ENCODE peak calls at places on chromosomes 3 and 15, in seven cellular contexts. U, L, R, J, M, F and H are unnamed samples.

GRCh38 chr3:37751967-37752660 is 109.6 kb upstream of the CTDSPL start:
- DNase-seq in U (no peak), L (no peak), R (no peak), J (no peak), M (no peak), F (no peak), H (no peak)

GRCh38 chr3:189457666-189458065 is 173.5 kb upstream of the TP63 start:
- DNase-seq in U (no peak), L (no peak), R (no peak), J (no peak), M (no peak), F (no peak), H (no peak)

GRCh38 chr3:69746119-69746518 is 6.9 kb downstream of the MITF start:
- DNase-seq in U (no peak), L (no peak), R (no peak), J (no peak), M (no peak), F (no peak), H (peak)

GRCh38 chr15:59313703-59314332 is 58.9 kb downstream of the MYO1E start:
- DNase-seq in U (peak), L (no peak), R (peak), J (peak), M (peak), F (peak), H (peak)

GRCh38 chr15:72153269-72153668 is 35.1 kb downstream of the SENP8 start:
- DNase-seq in U (no peak), L (no peak), R (no peak), J (no peak), M (no peak), F (no peak), H (no peak)

GRCh38 chr3:12620305-12620704 is 43.6 kb downstream of the RAF1 start:
- DNase-seq in U (no peak), L (no peak), R (no peak), J (no peak), M (no peak), F (no peak), H (no peak)

GRCh38 chr3:16386536-16386935 is 121.5 kb downstream of the OXNAD1 start:
- DNase-seq in U (no peak), L (no peak), R (no peak), J (no peak), M (no peak), F (no peak), H (no peak)

GRCh38 chr15:77219846-77220245 is 148.9 kb upstream of the TSPAN3 start:
- DNase-seq in U (no peak), L (no peak), R (no peak), J (no peak), M (no peak), F (no peak), H (no peak)

GRCh38 chr15:25372298-25372697 is 66.5 kb downstream of the UBE3A start:
- DNase-seq in U (peak), L (no peak), R (no peak), J (no peak), M (peak), F (no peak), H (peak)

GRCh38 chr15:55770808-55771207 is 27.9 kb upstream of the PRTG start:
- DNase-seq in U (no peak), L (no peak), R (no peak), J (no peak), M (no peak), F (no peak), H (no peak)

GRCh38 chr3:111874177-111874820 is 15.2 kb downstream of the PHLDB2 start:
- DNase-seq in U (peak), L (no peak), R (no peak), J (no peak), M (peak), F (no peak), H (peak)

GRCh38 chr3:106206165-106206564 is 337.4 kb upstream of the CBLB start:
- DNase-seq in U (peak), L (no peak), R (no peak), J (no peak), M (peak), F (no peak), H (no peak)

GRCh38 chr15:40957041-40957555 is 3.8 kb downstream of the CHAC1 start:
- DNase-seq in U (no peak), L (no peak), R (no peak), J (no peak), M (no peak), F (no peak), H (no peak)

GRCh38 chr3:131717493-131717892 is 214.7 kb upstream of the MRPL3 start:
- DNase-seq in U (no peak), L (no peak), R (no peak), J (no peak), M (no peak), F (no peak), H (no peak)

GRCh38 chr15:45910671-45911070 is 275.8 kb downstream of the SQOR start:
- DNase-seq in U (no peak), L (no peak), R (no peak), J (no peak), M (no peak), F (no peak), H (no peak)

GRCh38 chr15:99042909-99043308 is 35.3 kb upstream of the PGPEP1L start:
- DNase-seq in U (no peak), L (no peak), R (no peak), J (no peak), M (no peak), F (no peak), H (no peak)

GRCh38 chr15:57406040-57406772 is 29.9 kb downstream of the CGNL1 start:
- DNase-seq in U (no peak), L (no peak), R (peak), J (no peak), M (peak), F (no peak), H (peak)

GRCh38 chr3:9033867-9034266 is 70.6 kb upstream of the RAD18 start:
- DNase-seq in U (no peak), L (no peak), R (no peak), J (no peak), M (no peak), F (no peak), H (no peak)

GRCh38 chr3:184135149-184135910 is at the start of gene EIF2B5:
- DNase-seq in U (peak), L (peak), R (peak), J (peak), M (peak), F (peak), H (peak)

GRCh38 chr3:10272977-10273376 is 19.8 kb downstream of the GHRL start:
- DNase-seq in U (no peak), L (no peak), R (no peak), J (no peak), M (no peak), F (no peak), H (no peak)

GRCh38 chr3:58994746-58995330 is 55.0 kb downstream of the CFAP20DC start:
- DNase-seq in U (peak), L (no peak), R (no peak), J (no peak), M (peak), F (no peak), H (peak)

GRCh38 chr15:57158589-57158988 is 217.7 kb upstream of the CGNL1 start:
- DNase-seq in U (peak), L (no peak), R (no peak), J (no peak), M (peak), F (no peak), H (peak)

GRCh38 chr15:44535509-44536297 is 1.2 kb upstream of the EIF3J start:
- DNase-seq in U (no peak), L (no peak), R (peak), J (no peak), M (no peak), F (no peak), H (no peak)

GRCh38 chr15:52252781-52253180 is 42.8 kb downstream of the MYO5C start:
- DNase-seq in U (peak), L (no peak), R (no peak), J (no peak), M (peak), F (no peak), H (peak)

GRCh38 chr3:193589616-193590015 is 3.4 kb upstream of the OPA1 start:
- DNase-seq in U (no peak), L (no peak), R (no peak), J (no peak), M (peak), F (no peak), H (no peak)

GRCh38 chr3:143737065-143737464 is 111.2 kb downstream of the SLC9A9 start:
- DNase-seq in U (peak), L (no peak), R (no peak), J (no peak), M (no peak), F (no peak), H (no peak)

GRCh38 chr3:66615643-66616301 is 115.0 kb upstream of the LRIG1 start:
- DNase-seq in U (no peak), L (no peak), R (peak), J (no peak), M (no peak), F (no peak), H (no peak)

GRCh38 chr3:40211579-40211978 is 97.9 kb upstream of the EIF1B start:
- DNase-seq in U (peak), L (no peak), R (peak), J (no peak), M (peak), F (no peak), H (peak)

DNA sequence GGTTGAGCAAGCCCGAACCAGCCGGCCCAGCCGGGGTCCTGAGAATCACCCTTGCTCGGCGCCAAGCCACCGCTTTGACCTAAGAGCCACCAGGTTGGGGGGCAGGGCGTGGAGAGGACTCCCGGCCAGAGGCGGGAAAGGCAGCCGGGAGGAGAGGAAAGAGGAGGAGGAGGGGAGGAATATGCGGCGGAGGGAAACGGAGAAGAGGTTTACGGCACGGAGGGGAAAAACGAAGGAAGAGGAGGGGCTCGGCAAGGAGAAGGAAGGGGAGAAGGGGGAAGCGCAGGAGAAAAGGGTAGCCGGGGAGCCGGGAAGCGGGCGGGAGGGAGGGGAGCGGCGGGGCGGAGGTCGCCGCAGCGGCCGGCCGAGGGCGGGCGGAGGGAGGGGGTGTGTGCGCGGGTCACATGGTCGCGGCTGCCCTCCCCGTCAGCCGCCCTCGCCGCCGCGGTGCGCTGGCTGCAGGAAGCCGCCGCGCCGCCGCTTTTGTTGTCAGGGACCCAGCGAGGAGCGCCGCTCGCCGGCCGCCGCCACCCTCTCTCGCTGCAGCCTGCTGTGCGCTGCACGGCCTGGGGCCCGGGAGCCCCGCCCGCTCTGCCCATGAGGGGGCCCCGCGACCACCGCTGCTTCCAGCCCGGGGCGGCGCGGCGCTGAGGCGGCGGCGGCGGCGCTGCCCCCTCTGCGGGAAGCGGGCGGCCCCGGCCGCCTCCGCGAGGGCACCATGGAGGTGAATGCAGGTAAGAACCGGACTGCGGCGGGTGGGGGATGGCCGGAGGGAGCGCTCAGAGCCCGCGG is at the start of gene NR1D2:
- DNase-seq in U (peak), L (peak), R (peak), J (peak), M (peak), F (peak), H (peak)
- TF ChIP-seq CTCF in U (no peak), L (no peak), R (no peak), J (no peak), M (no peak), F (peak), H (no peak)

GRCh38 chr15:92886815-92887214 is 13.3 kb upstream of the CHD2 start:
- DNase-seq in U (peak), L (no peak), R (no peak), J (no peak), M (no peak), F (no peak), H (peak)

GRCh38 chr15:92887869-92888268 is 12.3 kb upstream of the CHD2 start:
- DNase-seq in U (peak), L (no peak), R (no peak), J (no peak), M (no peak), F (no peak), H (no peak)

GRCh38 chr15:92884813-92885461 is 15.2 kb upstream of the CHD2 start:
- DNase-seq in U (peak), L (no peak), R (no peak), J (no peak), M (no peak), F (no peak), H (peak)

GRCh38 chr15:92884459-92884812 is 15.7 kb upstream of the CHD2 start:
- DNase-seq in U (peak), L (no peak), R (no peak), J (no peak), M (no peak), F (no peak), H (peak)

GRCh38 chr15:92886229-92886628 is 13.9 kb upstream of the CHD2 start:
- DNase-seq in U (no peak), L (no peak), R (no peak), J (no peak), M (no peak), F (no peak), H (peak)
- H3K4me3 ChIP-seq in U (peak), L (peak), R (no peak), J (peak), M (peak), F (peak), H (peak)

DNA sequence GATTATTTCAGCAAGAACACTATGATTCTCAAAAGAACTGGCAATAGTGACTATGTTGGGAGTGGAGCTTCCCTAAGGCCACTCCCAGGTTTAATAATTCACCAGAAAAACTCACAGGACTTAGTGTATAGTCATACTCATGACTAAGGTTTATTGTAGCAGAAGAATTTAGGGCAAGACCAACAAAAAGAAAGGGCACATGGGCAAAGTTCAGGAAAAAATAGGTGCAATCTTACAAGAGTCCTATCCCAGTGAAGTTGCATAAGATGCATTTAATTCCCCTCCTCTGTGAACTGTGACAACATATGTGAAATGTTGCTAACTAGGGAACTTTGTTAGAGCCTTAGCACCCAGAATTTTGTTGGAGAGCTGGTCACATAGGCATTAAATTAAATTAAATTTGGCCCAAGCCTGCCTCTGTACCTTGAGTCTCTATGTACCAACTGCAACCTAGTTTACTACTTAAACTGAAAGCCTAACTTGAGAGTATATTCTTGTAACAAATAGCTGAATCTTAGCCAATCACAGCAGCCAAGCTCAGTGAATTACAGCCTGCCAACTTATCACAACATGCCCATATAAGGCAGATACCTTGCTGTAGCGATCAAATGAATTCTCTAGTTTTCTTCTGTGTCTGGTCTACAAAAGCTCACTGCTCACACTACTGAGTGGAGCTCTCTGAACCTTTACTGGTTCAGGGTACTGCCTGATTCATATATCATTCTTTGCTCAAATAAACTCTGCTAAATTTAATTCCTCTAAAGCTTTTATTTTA is 386.2 kb upstream of the ARHGEF26 start:
- DNase-seq in U (peak), L (no peak), R (no peak), J (no peak), M (peak), F (no peak), H (peak)
- TF ChIP-seq CTCF in U (no peak), L (no peak), R (no peak), J (no peak), M (no peak), F (no peak), H (no peak)

DNA sequence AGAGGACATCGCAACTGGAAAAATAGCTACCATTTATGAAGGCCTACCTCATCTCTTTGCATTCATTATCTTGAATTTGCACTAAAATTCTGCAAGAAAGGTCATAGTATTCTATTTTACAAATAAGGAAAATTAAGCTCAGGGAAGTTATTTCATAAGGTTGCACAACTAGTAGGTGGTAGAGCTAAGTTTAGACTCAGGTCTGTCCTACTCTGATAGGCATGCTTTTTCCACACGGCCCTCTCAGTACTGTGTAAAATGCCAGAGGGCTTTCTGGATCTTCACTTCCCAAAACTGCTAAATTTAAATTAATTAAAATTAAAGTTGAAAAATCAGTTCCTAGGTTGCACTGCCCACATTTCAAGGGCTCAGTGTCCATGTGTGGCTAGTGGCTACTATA is 18.3 kb downstream of the MAP2K1 start:
- DNase-seq in U (no peak), L (no peak), R (no peak), J (no peak), M (peak), F (no peak), H (peak)
- H3K4me3 ChIP-seq in U (no peak), L (no peak), R (no peak), J (no peak), M (no peak), F (no peak), H (no peak)

GRCh38 chr15:78565097-78565950 is at the start of gene CHRNA5:
- DNase-seq in U (peak), L (peak), R (peak), J (peak), M (peak), F (peak), H (peak)
- TF ChIP-seq CTCF in U (no peak), L (no peak), R (no peak), J (no peak), M (no peak), F (no peak), H (no peak)

GRCh38 chr15:70461992-70462391 is 301.4 kb downstream of the UACA start:
- DNase-seq in U (no peak), L (no peak), R (no peak), J (no peak), M (no peak), F (no peak), H (no peak)
- H3K4me3 ChIP-seq in U (no peak), L (no peak), R (no peak), J (no peak), M (no peak), F (no peak), H (no peak)

DNA sequence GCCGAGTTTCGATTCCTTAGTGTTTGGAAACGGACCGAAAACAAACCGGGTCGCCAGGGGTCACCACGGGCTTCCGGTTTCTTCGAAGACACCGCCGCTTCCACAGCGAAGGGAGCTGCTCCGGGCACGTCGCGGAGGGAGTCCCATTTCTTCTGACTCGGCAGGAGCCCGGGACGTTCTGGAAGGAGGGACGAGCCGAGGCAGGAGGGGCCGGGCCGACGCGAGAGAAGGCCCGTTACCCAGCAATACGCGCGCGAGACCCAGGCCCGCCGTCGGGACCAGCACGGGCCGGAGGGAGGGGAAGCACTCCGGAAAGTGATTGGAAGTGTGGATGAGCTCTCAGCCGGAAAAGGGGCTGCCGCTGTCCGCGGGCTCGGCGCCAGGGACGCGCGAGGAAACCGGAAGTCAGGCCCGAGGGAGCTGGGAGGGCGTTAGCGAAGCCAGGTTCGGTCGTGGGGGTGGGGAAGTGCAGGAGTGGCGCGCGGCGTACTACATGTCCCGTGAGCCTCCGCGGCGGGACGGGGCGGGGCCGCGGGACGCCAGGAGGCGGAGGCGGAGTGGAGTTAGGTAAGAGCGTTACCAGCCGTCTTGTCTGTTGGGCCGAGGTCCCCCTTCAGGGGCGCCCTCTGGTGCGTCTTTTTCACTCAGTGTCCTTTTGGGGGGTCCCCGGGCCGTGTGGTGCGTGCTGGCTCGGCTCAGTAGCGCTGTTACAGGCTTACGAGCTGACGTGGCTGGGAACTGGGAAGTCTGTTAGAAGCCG is at the start of the genes AZI2 and ZCWPW2:
- DNase-seq in U (peak), L (peak), R (peak), J (peak), M (peak), F (peak), H (peak)
- TF ChIP-seq CTCF in U (peak), L (peak), R (no peak), J (peak), M (no peak), F (no peak), H (no peak)

DNA sequence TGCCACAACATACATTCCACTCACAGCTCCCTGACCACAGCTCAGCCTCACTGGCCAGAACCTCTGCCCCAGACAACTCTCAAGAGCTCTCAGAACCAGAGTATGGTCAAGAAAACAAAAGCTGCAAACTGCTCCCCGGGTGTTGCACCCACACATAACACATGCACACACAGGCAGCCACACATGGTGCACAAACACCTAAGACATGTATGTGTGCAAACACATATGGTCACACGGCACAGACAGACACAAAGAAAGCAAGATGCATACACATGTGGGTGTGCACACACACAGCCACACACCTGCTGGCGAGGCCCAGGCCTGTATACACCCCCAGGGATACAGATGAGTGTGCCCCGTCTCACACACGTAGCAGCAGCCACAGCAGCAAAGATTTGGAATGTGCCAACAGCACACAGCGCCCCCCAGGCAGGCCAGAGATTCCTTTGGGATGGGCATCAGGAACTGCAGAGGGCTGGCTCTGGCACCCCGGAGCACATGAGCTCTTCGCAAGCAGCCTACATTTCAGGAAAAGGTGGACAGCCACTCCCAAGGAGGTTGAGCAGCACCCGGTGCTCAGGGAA is 6.6 kb downstream of the KLF15 start:
- DNase-seq in U (no peak), L (no peak), R (no peak), J (peak), M (no peak), F (no peak), H (no peak)
- H3K4me3 ChIP-seq in U (no peak), L (no peak), R (no peak), J (peak), M (no peak), F (no peak), H (no peak)

GRCh38 chr3:136657526-136657925 is 94.7 kb downstream of the STAG1 start:
- DNase-seq in U (no peak), L (no peak), R (no peak), J (no peak), M (no peak), F (no peak), H (no peak)
- TF ChIP-seq CTCF in U (no peak), L (no peak), R (no peak), J (no peak), M (no peak), F (no peak), H (no peak)